ENCODE peak calls at places on chromosomes 3 and 15, in four cellular contexts. One of them, this sample, is unnamed.

GRCh38 chr15:33612721-33613304 is 302.0 kb downstream of the RYR3 start:
- DNase-seq in body of pancreas: no peak
- DNase-seq in HCT116: no peak
- DNase-seq in suprapubic skin: no peak
- DNase-seq in this sample: no peak

GRCh38 chr3:183466575-183466974 is 38.2 kb upstream of the MCF2L2 start:
- DNase-seq in body of pancreas: no peak
- DNase-seq in suprapubic skin: no peak
- DNase-seq in HCT116: no peak
- DNase-seq in this sample: no peak

GRCh38 chr3:195895078-195895899 is 13.1 kb downstream of the TNK2 start:
- DNase-seq in HCT116: peak; percentile 37
- DNase-seq in body of pancreas: peak; percentile 46
- DNase-seq in suprapubic skin: no peak
- DNase-seq in this sample: no peak

GRCh38 chr3:64278631-64279030 is 53.4 kb upstream of the PRICKLE2 start:
- DNase-seq in HCT116: no peak
- DNase-seq in body of pancreas: no peak
- DNase-seq in suprapubic skin: no peak
- DNase-seq in this sample: no peak

GRCh38 chr15:39215006-39215405 is 365.9 kb upstream of the THBS1 start:
- DNase-seq in suprapubic skin: no peak
- DNase-seq in HCT116: no peak
- DNase-seq in body of pancreas: no peak
- DNase-seq in this sample: no peak

GRCh38 chr15:38128389-38128788 is 124.2 kb upstream of the SPRED1 start:
- DNase-seq in suprapubic skin: no peak
- DNase-seq in HCT116: no peak
- DNase-seq in body of pancreas: no peak
- DNase-seq in this sample: no peak

GRCh38 chr3:116154389-116154788 is 290.9 kb downstream of the LSAMP start:
- DNase-seq in HCT116: no peak
- DNase-seq in body of pancreas: no peak
- DNase-seq in suprapubic skin: no peak
- DNase-seq in this sample: no peak

GRCh38 chr3:57179580-57180410 is 14.6 kb upstream of the IL17RD start:
- DNase-seq in HCT116: no peak
- DNase-seq in suprapubic skin: no peak
- DNase-seq in body of pancreas: no peak
- DNase-seq in this sample: no peak

GRCh38 chr3:49940667-49941249 is 808 bp downstream of the RBM6 start:
- DNase-seq in suprapubic skin: no peak
- DNase-seq in HCT116: no peak
- DNase-seq in body of pancreas: no peak
- DNase-seq in this sample: no peak

GRCh38 chr3:113758389-113759029 is 11.7 kb downstream of the ATP6V1A start:
- DNase-seq in body of pancreas: no peak
- DNase-seq in HCT116: no peak
- DNase-seq in suprapubic skin: no peak
- DNase-seq in this sample: no peak

GRCh38 chr3:146540978-146541377 is 3.4 kb downstream of the PLSCR1 start:
- DNase-seq in body of pancreas: no peak
- DNase-seq in HCT116: no peak
- DNase-seq in suprapubic skin: no peak
- DNase-seq in this sample: no peak

GRCh38 chr15:81312790-81313543 is 11.0 kb downstream of the STARD5 start:
- DNase-seq in HCT116: peak; percentile 84
- DNase-seq in suprapubic skin: peak; percentile 92
- DNase-seq in body of pancreas: peak; percentile 38
- DNase-seq in this sample: peak; percentile 80

GRCh38 chr3:17039579-17039978 is 154.8 kb downstream of the PLCL2 start:
- DNase-seq in body of pancreas: no peak
- DNase-seq in suprapubic skin: no peak
- DNase-seq in HCT116: peak; percentile 78
- DNase-seq in this sample: no peak

GRCh38 chr3:187210091-187210490 is 12.8 kb downstream of the RTP1 start:
- DNase-seq in suprapubic skin: no peak
- DNase-seq in body of pancreas: no peak
- DNase-seq in HCT116: no peak
- DNase-seq in this sample: no peak

GRCh38 chr3:129604942-129605592 is 1.4 kb downstream of the PLXND1 start:
- DNase-seq in body of pancreas: no peak
- DNase-seq in suprapubic skin: no peak
- DNase-seq in HCT116: no peak
- DNase-seq in this sample: no peak

GRCh38 chr15:36501063-36501678 is 78.3 kb upstream of the CDIN1 start:
- DNase-seq in HCT116: peak; percentile 69
- DNase-seq in body of pancreas: peak; percentile 16
- DNase-seq in suprapubic skin: no peak
- DNase-seq in this sample: no peak

GRCh38 chr3:180633722-180634121 is 31.8 kb downstream of the TTC14 start:
- DNase-seq in body of pancreas: no peak
- DNase-seq in suprapubic skin: no peak
- DNase-seq in HCT116: no peak
- DNase-seq in this sample: no peak

GRCh38 chr3:75610773-75611172 is 53.4 kb upstream of the FRG2C start:
- DNase-seq in HCT116: no peak
- DNase-seq in suprapubic skin: no peak
- DNase-seq in body of pancreas: no peak
- DNase-seq in this sample: no peak

GRCh38 chr15:91948001-91948608 is 94.6 kb downstream of the SLCO3A1 start:
- DNase-seq in suprapubic skin: no peak
- DNase-seq in body of pancreas: peak; percentile 35
- DNase-seq in HCT116: no peak
- DNase-seq in this sample: peak; percentile 39

GRCh38 chr3:108588616-108589015 is 622 bp downstream of the CIP2A start:
- DNase-seq in HCT116: no peak
- DNase-seq in body of pancreas: no peak
- DNase-seq in suprapubic skin: no peak
- DNase-seq in this sample: no peak

GRCh38 chr15:96122077-96123027 is 208.1 kb upstream of the NR2F2 start:
- DNase-seq in body of pancreas: no peak
- DNase-seq in HCT116: peak; percentile 41
- DNase-seq in suprapubic skin: no peak
- DNase-seq in this sample: no peak

GRCh38 chr15:78350058-78350457 is 9.9 kb downstream of the CRABP1 start:
- DNase-seq in body of pancreas: no peak
- DNase-seq in HCT116: no peak
- DNase-seq in suprapubic skin: no peak
- DNase-seq in this sample: no peak

GRCh38 chr3:64501298-64501906 is 186.4 kb downstream of the ADAMTS9 start:
- DNase-seq in HCT116: no peak
- DNase-seq in suprapubic skin: no peak
- DNase-seq in body of pancreas: no peak
- DNase-seq in this sample: no peak

GRCh38 chr15:94582368-94582767 is 351.0 kb downstream of the MCTP2 start:
- DNase-seq in HCT116: peak; percentile 18
- DNase-seq in suprapubic skin: no peak
- DNase-seq in body of pancreas: no peak
- DNase-seq in this sample: no peak

DNA sequence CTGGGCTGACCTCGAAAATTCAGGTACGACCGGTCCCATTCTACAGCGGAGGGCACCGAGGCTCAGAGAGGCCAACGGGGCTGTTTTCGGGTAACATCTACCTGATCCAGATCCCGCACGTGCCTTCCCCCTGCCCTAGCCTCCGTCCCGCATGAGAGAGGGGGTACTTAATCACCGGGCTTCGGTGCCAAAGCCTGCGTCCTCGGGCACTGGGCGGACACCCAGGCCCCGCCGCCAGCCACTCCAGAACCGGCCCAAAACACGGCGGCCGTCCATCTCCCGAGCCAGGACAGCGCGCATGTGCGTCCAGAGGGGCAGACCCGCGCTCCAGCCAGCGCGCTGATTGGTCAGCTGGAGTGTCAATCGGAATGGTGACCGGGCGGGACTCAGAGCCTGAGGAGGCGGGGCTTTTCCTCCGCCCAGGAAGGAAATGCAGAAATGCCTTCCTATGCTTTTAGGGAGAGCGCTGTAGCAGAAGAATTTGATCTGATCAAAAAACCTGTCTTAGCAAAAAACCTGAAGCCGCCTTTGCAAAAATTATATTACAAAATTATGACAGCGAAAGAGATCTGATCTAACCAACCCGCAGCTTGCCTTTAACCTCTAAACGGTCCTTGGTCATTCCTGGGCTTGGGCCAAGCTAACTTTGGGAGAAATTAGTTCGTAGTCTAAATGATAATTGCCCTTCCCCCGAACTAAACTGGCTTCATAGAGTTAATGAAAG is at the start of gene RPUSD3:
- DNase-seq in body of pancreas: peak; percentile 99
- DNase-seq in suprapubic skin: peak; percentile 99
- DNase-seq in HCT116: peak; percentile 85
- DNase-seq in this sample: peak; percentile 100
- TF ChIP-seq POLR2A in body of pancreas: peak; percentile 61
- TF ChIP-seq POLR2A in suprapubic skin: no peak
- TF ChIP-seq POLR2A in HCT116: peak; percentile 65
- TF ChIP-seq POLR2A in this sample: peak; percentile 87

GRCh38 chr3:43759297-43759782 is 68.6 kb downstream of the ABHD5 start:
- DNase-seq in body of pancreas: no peak
- DNase-seq in HCT116: no peak
- DNase-seq in suprapubic skin: no peak
- DNase-seq in this sample: peak; percentile 38

GRCh38 chr3:43754316-43754715 is 63.6 kb downstream of the ABHD5 start:
- DNase-seq in body of pancreas: no peak
- DNase-seq in HCT116: no peak
- DNase-seq in suprapubic skin: no peak
- DNase-seq in this sample: no peak

GRCh38 chr3:43755511-43756200 is 64.9 kb downstream of the ABHD5 start:
- DNase-seq in HCT116: no peak
- DNase-seq in suprapubic skin: no peak
- DNase-seq in body of pancreas: no peak
- DNase-seq in this sample: no peak

GRCh38 chr3:43758826-43759225 is 68.1 kb downstream of the ABHD5 start:
- DNase-seq in HCT116: no peak
- DNase-seq in body of pancreas: no peak
- DNase-seq in suprapubic skin: no peak
- DNase-seq in this sample: no peak

GRCh38 chr3:43757613-43758012 is 66.9 kb downstream of the ABHD5 start:
- DNase-seq in HCT116: no peak
- DNase-seq in suprapubic skin: no peak
- DNase-seq in body of pancreas: no peak
- DNase-seq in this sample: no peak
- TF ChIP-seq POLR2A in HCT116: no peak
- TF ChIP-seq POLR2A in suprapubic skin: no peak
- TF ChIP-seq POLR2A in body of pancreas: no peak
- TF ChIP-seq POLR2A in this sample: no peak

GRCh38 chr3:197456271-197457091 is 99.3 kb downstream of the BDH1 start:
- DNase-seq in HCT116: peak; percentile 54
- DNase-seq in suprapubic skin: peak; percentile 92
- DNase-seq in body of pancreas: peak; percentile 79
- DNase-seq in this sample: peak; percentile 86
- TF ChIP-seq POLR2A in HCT116: peak; percentile 68
- TF ChIP-seq POLR2A in suprapubic skin: no peak
- TF ChIP-seq POLR2A in body of pancreas: peak; percentile 55
- TF ChIP-seq POLR2A in this sample: peak; percentile 35

GRCh38 chr3:42582474-42583070 is 805 bp upstream of the SEC22C start:
- DNase-seq in suprapubic skin: no peak
- DNase-seq in HCT116: no peak
- DNase-seq in body of pancreas: no peak
- DNase-seq in this sample: no peak

GRCh38 chr3:42578054-42578453 is 3.7 kb downstream of the SEC22C start:
- DNase-seq in body of pancreas: no peak
- DNase-seq in suprapubic skin: no peak
- DNase-seq in HCT116: no peak
- DNase-seq in this sample: no peak

GRCh38 chr3:42581400-42581708 is 413 bp downstream of the SEC22C start:
- DNase-seq in body of pancreas: no peak
- DNase-seq in suprapubic skin: no peak
- DNase-seq in HCT116: no peak
- DNase-seq in this sample: no peak

GRCh38 chr3:42581709-42582473 is at the start of gene SEC22C:
- DNase-seq in body of pancreas: peak; percentile 97
- DNase-seq in HCT116: peak; percentile 87
- DNase-seq in suprapubic skin: peak; percentile 97
- DNase-seq in this sample: peak; percentile 96
- TF ChIP-seq POLR2A in body of pancreas: peak; percentile 84
- TF ChIP-seq POLR2A in HCT116: peak; percentile 51
- TF ChIP-seq POLR2A in suprapubic skin: no peak
- TF ChIP-seq POLR2A in this sample: peak; percentile 84

GRCh38 chr3:179147571-179148445 is at the start of gene PIK3CA:
- DNase-seq in suprapubic skin: peak; percentile 98
- DNase-seq in body of pancreas: peak; percentile 94
- DNase-seq in HCT116: peak; percentile 94
- DNase-seq in this sample: peak; percentile 97
- TF ChIP-seq POLR2A in suprapubic skin: no peak
- TF ChIP-seq POLR2A in body of pancreas: peak; percentile 87
- TF ChIP-seq POLR2A in HCT116: peak; percentile 65
- TF ChIP-seq POLR2A in this sample: no peak

DNA sequence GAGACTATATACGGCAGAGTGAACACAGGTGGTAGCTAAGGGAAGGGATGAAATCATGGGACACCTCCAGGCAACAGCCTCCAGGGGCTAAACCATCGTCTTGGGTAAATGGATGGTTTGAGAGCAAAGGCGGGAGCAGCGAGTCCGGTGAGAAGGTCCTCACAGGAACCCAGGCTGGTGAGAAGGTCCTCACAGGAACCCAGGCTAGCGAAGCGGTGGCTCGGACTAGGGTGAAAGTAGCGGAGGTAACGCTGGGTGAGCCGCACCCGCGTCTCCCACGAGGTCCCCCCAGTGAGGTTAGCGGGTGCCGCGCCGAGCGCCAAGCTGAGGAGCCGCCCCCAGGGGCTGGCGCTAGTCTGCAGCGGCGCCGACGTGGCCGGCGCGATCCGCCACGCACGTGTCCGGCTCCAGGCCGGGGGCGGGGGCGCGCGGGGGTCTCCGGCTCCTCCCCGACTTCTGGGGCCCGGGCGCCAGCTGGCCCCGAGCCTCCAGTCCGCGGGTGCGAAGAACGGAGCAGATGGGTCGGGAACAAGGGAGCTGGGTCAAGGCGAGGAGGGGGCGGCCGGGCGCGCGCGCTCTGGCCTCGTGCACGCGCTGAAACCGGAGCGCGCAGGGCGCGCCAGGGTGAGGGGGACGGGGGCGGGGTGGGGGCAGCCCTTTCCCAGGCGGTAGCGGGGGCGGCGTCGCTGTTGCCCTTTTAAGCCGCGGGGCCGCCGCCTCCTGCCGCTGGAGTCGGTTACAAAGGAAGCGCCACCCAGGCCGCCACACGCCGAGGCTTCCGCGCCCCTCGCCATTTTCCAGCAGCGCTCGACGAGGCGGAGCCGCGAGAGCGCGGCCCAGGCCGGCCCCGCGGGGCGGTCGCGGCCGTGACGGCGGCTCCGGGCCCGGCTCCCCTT is at the start of gene UBE2Q2:
- DNase-seq in suprapubic skin: peak; percentile 79
- DNase-seq in body of pancreas: peak; percentile 57
- DNase-seq in HCT116: no peak
- DNase-seq in this sample: peak; percentile 86
- TF ChIP-seq POLR2A in suprapubic skin: no peak
- TF ChIP-seq POLR2A in body of pancreas: no peak
- TF ChIP-seq POLR2A in HCT116: peak; percentile 40
- TF ChIP-seq POLR2A in this sample: no peak

This sample was measured in heart left ventricle.